ENCODE peak calls at places on chromosomes 2 and 18, in seven cellular contexts. G is GM12865, Y is upper lobe of right lung, B is T-helper 2 cell, F is EH, Z is H7, Q is kidney epithelial cell. W is an unnamed sample.

GRCh38 chr18:48887905-48888531 is 62.7 kb downstream of the SMAD7 start:
- DNase-seq in G (no peak), Y (peak; percentile 32), B (no peak), F (no peak), Z (peak; percentile 54), Q (no peak), W (peak; percentile 10)

GRCh38 chr2:54672587-54673456 is 50.6 kb upstream of the EML6 start:
- DNase-seq in G (peak; percentile 74), Y (no peak), B (no peak), F (no peak), Z (no peak), Q (no peak), W (no peak)

GRCh38 chr2:24206714-24207113 is 31.9 kb downstream of the FAM228A start:
- DNase-seq in G (no peak), Y (no peak), B (no peak), F (no peak), Z (no peak), Q (no peak), W (no peak)

GRCh38 chr18:7567487-7568425 is 640 bp downstream of the PTPRM start:
- DNase-seq in G (no peak), Y (peak; percentile 79), B (peak; percentile 23), F (peak; percentile 71), Z (peak; percentile 79), Q (no peak), W (no peak)

GRCh38 chr2:223918671-223919134 is 26.4 kb downstream of the WDFY1 start:
- DNase-seq in G (no peak), Y (peak; percentile 76), B (no peak), F (no peak), Z (no peak), Q (no peak), W (no peak)

GRCh38 chr2:119469131-119469530 is 37.5 kb downstream of the TMEM37 start:
- DNase-seq in G (no peak), Y (no peak), B (no peak), F (no peak), Z (no peak), Q (no peak), W (no peak)

GRCh38 chr18:45287531-45287930 is 327.7 kb upstream of the SLC14A2 start:
- DNase-seq in G (no peak), Y (no peak), B (no peak), F (no peak), Z (no peak), Q (no peak), W (no peak)

GRCh38 chr2:74385396-74385795 is 5.3 kb upstream of the DCTN1 start:
- DNase-seq in G (no peak), Y (no peak), B (no peak), F (no peak), Z (peak; percentile 7), Q (no peak), W (no peak)

GRCh38 chr2:64535024-64535423 is 10.9 kb downstream of the AFTPH start:
- DNase-seq in G (no peak), Y (no peak), B (no peak), F (no peak), Z (no peak), Q (no peak), W (no peak)

GRCh38 chr2:631741-632140 is 45.5 kb downstream of the TMEM18 start:
- DNase-seq in G (no peak), Y (no peak), B (no peak), F (no peak), Z (no peak), Q (no peak), W (no peak)

GRCh38 chr2:36812196-36812595 is 115.7 kb downstream of the VIT start:
- DNase-seq in G (no peak), Y (no peak), B (no peak), F (no peak), Z (peak; percentile 76), Q (no peak), W (no peak)

GRCh38 chr2:148614024-148614331 is 30.6 kb upstream of the EPC2 start:
- DNase-seq in G (peak; percentile 4), Y (no peak), B (no peak), F (peak; percentile 70), Z (no peak), Q (peak; percentile 7), W (no peak)

GRCh38 chr18:45588831-45589558 is 26.3 kb upstream of the SLC14A2 start:
- DNase-seq in G (no peak), Y (no peak), B (no peak), F (peak; percentile 83), Z (no peak), Q (no peak), W (no peak)

GRCh38 chr18:79405781-79406575 is 10.2 kb downstream of the NFATC1 start:
- DNase-seq in G (peak; percentile 70), Y (peak; percentile 85), B (peak; percentile 88), F (no peak), Z (no peak), Q (no peak), W (peak; percentile 81)

GRCh38 chr2:85777441-85777861 is 23.7 kb downstream of the ATOH8 start:
- DNase-seq in G (no peak), Y (no peak), B (no peak), F (no peak), Z (no peak), Q (no peak), W (no peak)

GRCh38 chr2:51995293-51995692 is 963.4 kb upstream of the NRXN1 start:
- DNase-seq in G (no peak), Y (no peak), B (no peak), F (peak; percentile 7), Z (no peak), Q (no peak), W (no peak)

GRCh38 chr18:53944721-53945120 is 279.7 kb downstream of the MBD2 start:
- DNase-seq in G (peak; percentile 33), Y (no peak), B (no peak), F (no peak), Z (no peak), Q (no peak), W (no peak)

GRCh38 chr2:217629347-217629746 is 373.4 kb downstream of the TNS1 start:
- DNase-seq in G (no peak), Y (no peak), B (no peak), F (no peak), Z (no peak), Q (no peak), W (no peak)

GRCh38 chr2:54704688-54705605 is 18.5 kb upstream of the EML6 start:
- DNase-seq in G (peak; percentile 67), Y (no peak), B (peak; percentile 27), F (peak; percentile 76), Z (peak; percentile 39), Q (no peak), W (no peak)

GRCh38 chr18:46676162-46676830 is 19.3 kb upstream of the LOXHD1 start:
- DNase-seq in G (no peak), Y (no peak), B (no peak), F (peak; percentile 3), Z (no peak), Q (peak; percentile 88), W (no peak)

GRCh38 chr2:10964076-10964812 is 52.5 kb downstream of the KCNF1 start:
- DNase-seq in G (no peak), Y (no peak), B (no peak), F (peak; percentile 46), Z (no peak), Q (no peak), W (no peak)

GRCh38 chr2:3535794-3536681 is 16.7 kb upstream of the ADI1 start:
- DNase-seq in G (peak; percentile 48), Y (no peak), B (no peak), F (peak; percentile 96), Z (peak; percentile 46), Q (peak; percentile 72), W (no peak)

GRCh38 chr2:194545978-194546377 is 1111.0 kb upstream of the SLC39A10 start:
- DNase-seq in G (no peak), Y (no peak), B (no peak), F (no peak), Z (no peak), Q (no peak), W (no peak)

GRCh38 chr18:79527656-79528055 is 131.9 kb downstream of the NFATC1 start:
- DNase-seq in G (no peak), Y (peak; percentile 25), B (no peak), F (no peak), Z (peak; percentile 62), Q (no peak), W (no peak)

GRCh38 chr2:146624429-146624828 is 1220.4 kb upstream of the ACVR2A start:
- DNase-seq in G (no peak), Y (no peak), B (no peak), F (peak; percentile 1), Z (no peak), Q (no peak), W (no peak)

GRCh38 chr18:54444309-54444914 is 86.7 kb downstream of the C18orf54 start:
- DNase-seq in G (peak; percentile 63), Y (no peak), B (no peak), F (peak; percentile 59), Z (peak; percentile 13), Q (peak; percentile 18), W (no peak)

GRCh38 chr2:12061785-12062184 is 315.4 kb downstream of the LPIN1 start:
- DNase-seq in G (no peak), Y (no peak), B (no peak), F (peak; percentile 33), Z (no peak), Q (no peak), W (no peak)

GRCh38 chr2:176585791-176586190 is 316.5 kb downstream of the MTX2 start:
- DNase-seq in G (no peak), Y (no peak), B (no peak), F (no peak), Z (no peak), Q (no peak), W (no peak)

GRCh38 chr2:54432181-54433020 is 23.7 kb upstream of the SPTBN1 start:
- DNase-seq in G (no peak), Y (no peak), B (no peak), F (no peak), Z (no peak), Q (no peak), W (no peak)

GRCh38 chr2:131641414-131642206 is 113.9 kb downstream of the CCDC74A start:
- DNase-seq in G (peak; percentile 44), Y (no peak), B (no peak), F (peak; percentile 73), Z (no peak), Q (peak; percentile 21), W (no peak)

W was measured in activated B cell treated with CpG ODN at 0.5 μM for 24 hours.